ENCODE peak calls at places on chromosomes 7 and 10, in eight cellular contexts. K, F, X, N, W, Y, Q and M are unnamed samples.

GRCh38 chr7:121689749-121690148 is 183.2 kb upstream of the PTPRZ1 start:
- DNase-seq in K (no peak), F (no peak), X (no peak), N (no peak), W (no peak), Y (no peak), Q (no peak), M (no peak)

GRCh38 chr7:138705122-138705521 is 4.0 kb upstream of the SVOPL start:
- DNase-seq in K (no peak), F (no peak), X (no peak), N (no peak), W (no peak), Y (no peak), Q (no peak), M (no peak)

GRCh38 chr10:113037222-113037621 is 87.2 kb downstream of the TCF7L2 start:
- DNase-seq in K (no peak), F (no peak), X (no peak), N (no peak), W (no peak), Y (no peak), Q (no peak), M (no peak)

GRCh38 chr7:55426676-55427075 is 61.5 kb downstream of the LANCL2 start:
- DNase-seq in K (no peak), F (no peak), X (no peak), N (no peak), W (no peak), Y (no peak), Q (no peak), M (no peak)

GRCh38 chr7:142880886-142881505 is 4.5 kb downstream of the TRPV6 start:
- DNase-seq in K (no peak), F (peak; percentile 34), X (peak; percentile 22), N (no peak), W (peak; percentile 38), Y (peak; percentile 58), Q (no peak), M (peak; percentile 11)

GRCh38 chr7:101856488-101857357 is 39.3 kb downstream of the CUX1 start:
- DNase-seq in K (peak; percentile 91), F (peak; percentile 77), X (no peak), N (peak; percentile 73), W (peak; percentile 98), Y (peak; percentile 59), Q (peak; percentile 98), M (no peak)

GRCh38 chr7:2437537-2438148 is 34.2 kb downstream of the CHST12 start:
- DNase-seq in K (no peak), F (no peak), X (no peak), N (no peak), W (no peak), Y (no peak), Q (no peak), M (no peak)

GRCh38 chr10:44703241-44704155 is 207.6 kb upstream of the TMEM72 start:
- DNase-seq in K (no peak), F (no peak), X (no peak), N (no peak), W (no peak), Y (no peak), Q (no peak), M (no peak)

GRCh38 chr10:72461085-72461484 is 106.4 kb upstream of the DNAJB12 start:
- DNase-seq in K (no peak), F (no peak), X (no peak), N (no peak), W (no peak), Y (no peak), Q (no peak), M (no peak)

GRCh38 chr10:18185621-18186020 is 45.4 kb downstream of the CACNB2 start:
- DNase-seq in K (no peak), F (no peak), X (no peak), N (no peak), W (no peak), Y (no peak), Q (no peak), M (no peak)

GRCh38 chr7:74083117-74083876 is at the start of gene LIMK1:
- DNase-seq in K (peak; percentile 74), F (peak; percentile 78), X (peak; percentile 73), N (peak; percentile 53), W (peak; percentile 85), Y (peak; percentile 79), Q (peak; percentile 96), M (peak; percentile 76)

GRCh38 chr10:29189272-29189671 is 99.6 kb upstream of the LYZL1 start:
- DNase-seq in K (no peak), F (no peak), X (no peak), N (peak; percentile 13), W (no peak), Y (no peak), Q (no peak), M (no peak)

GRCh38 chr10:70145666-70146488 is 623 bp downstream of the TYSND1 start:
- DNase-seq in K (peak; percentile 24), F (peak; percentile 73), X (peak; percentile 64), N (peak; percentile 54), W (peak; percentile 79), Y (peak; percentile 64), Q (peak; percentile 95), M (peak; percentile 58)

GRCh38 chr7:93092757-93093370 is 24.9 kb downstream of the SAMD9 start:
- DNase-seq in K (no peak), F (no peak), X (no peak), N (no peak), W (no peak), Y (peak; percentile 12), Q (no peak), M (no peak)

GRCh38 chr10:85667638-85668233 is 698.9 kb downstream of the GRID1 start:
- DNase-seq in K (no peak), F (no peak), X (no peak), N (no peak), W (no peak), Y (no peak), Q (no peak), M (no peak)

DNA sequence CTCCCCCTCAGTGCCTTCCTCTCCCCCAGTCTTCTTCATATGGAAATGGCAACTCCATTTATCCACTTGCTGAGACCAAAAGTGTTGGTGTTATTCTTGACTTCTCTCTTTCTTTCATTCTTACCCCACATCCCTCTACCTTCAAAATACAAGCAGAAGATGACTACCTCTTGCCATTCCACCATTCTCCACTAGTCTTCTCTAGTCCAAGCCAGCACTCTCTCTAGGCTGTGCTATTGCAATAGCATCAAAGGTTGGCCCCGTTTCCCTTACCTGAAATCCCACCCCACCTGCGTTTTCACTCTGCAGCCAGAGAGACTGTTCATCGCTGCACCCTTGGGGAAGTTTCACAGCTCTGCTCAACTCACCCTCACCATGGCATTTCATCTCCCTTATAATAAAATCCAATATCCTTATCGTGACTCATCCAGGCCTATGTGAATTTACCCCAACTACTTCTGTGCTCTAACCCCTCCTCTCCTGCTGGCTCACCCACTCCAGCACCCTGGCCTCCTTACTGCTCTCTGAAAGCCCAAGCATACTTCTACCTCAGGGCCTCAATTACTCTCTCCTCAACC is 109.1 kb downstream of the LSM5 start:
- DNase-seq in K (no peak), F (no peak), X (no peak), N (no peak), W (no peak), Y (no peak), Q (no peak), M (no peak)
- TF ChIP-seq CTCF in K (no peak), F (no peak), X (peak; percentile 25), N (no peak), W (no peak), Y (no peak), Q (no peak), M (peak; percentile 8)

GRCh38 chr7:157474685-157475084 is 137.9 kb downstream of the DNAJB6 start:
- DNase-seq in K (no peak), F (no peak), X (no peak), N (no peak), W (peak; percentile 41), Y (no peak), Q (peak; percentile 79), M (no peak)
- TF ChIP-seq CTCF in K (no peak), F (no peak), X (peak; percentile 44), N (no peak), W (peak; percentile 14), Y (no peak), Q (no peak), M (peak; percentile 46)

DNA sequence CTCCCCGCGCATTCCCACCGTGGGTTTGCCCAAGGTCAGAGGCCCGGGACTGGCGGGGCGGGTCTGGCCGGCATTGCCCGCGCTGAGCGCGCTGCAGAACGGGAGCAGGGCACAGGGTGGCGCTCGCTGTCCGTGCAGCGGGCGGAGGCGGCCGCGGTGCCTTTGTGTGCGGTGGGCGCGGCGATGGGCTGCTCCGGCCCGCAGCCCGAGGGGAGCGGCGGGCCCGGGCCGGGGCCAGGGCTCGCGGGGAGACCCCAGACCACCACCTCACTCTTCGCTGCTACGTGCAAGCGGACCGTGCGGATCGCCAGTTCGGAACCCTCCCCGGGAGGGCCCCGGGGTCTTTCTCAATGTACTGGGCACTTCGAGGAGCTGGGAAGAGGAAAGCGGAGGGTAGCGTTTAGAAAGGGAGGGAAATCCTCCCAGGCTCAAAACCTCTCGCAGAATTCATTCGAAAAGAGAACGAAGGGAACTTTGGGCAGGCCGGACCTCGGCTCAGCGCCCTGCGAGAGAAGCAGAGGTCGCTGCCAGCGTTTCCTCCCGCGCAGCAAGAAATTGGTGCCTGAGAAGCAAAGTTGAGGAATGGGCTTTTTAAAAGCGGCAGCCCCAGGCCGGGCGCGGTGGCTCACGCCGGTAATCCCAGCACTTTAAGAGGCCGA is 8.5 kb downstream of the SP8 start:
- DNase-seq in K (peak; percentile 63), F (no peak), X (peak; percentile 78), N (no peak), W (no peak), Y (peak; percentile 92), Q (peak; percentile 76), M (peak; percentile 79)
- TF ChIP-seq CTCF in K (peak; percentile 89), F (no peak), X (peak; percentile 88), N (no peak), W (peak; percentile 82), Y (peak; percentile 65), Q (no peak), M (peak; percentile 84)

GRCh38 chr7:128024154-128024553 is 7.1 kb downstream of the LRRC4 start:
- DNase-seq in K (no peak), F (no peak), X (no peak), N (no peak), W (no peak), Y (no peak), Q (no peak), M (no peak)
- TF ChIP-seq CTCF in K (no peak), F (no peak), X (no peak), N (no peak), W (no peak), Y (no peak), Q (no peak), M (no peak)

GRCh38 chr10:43221419-43222293 is 45.2 kb downstream of the RASGEF1A start:
- DNase-seq in K (no peak), F (no peak), X (no peak), N (no peak), W (peak; percentile 31), Y (peak; percentile 57), Q (peak; percentile 72), M (no peak)

GRCh38 chr10:43218951-43219837 is 47.7 kb downstream of the RASGEF1A start:
- DNase-seq in K (no peak), F (no peak), X (no peak), N (no peak), W (peak; percentile 50), Y (no peak), Q (peak; percentile 69), M (no peak)

GRCh38 chr10:43222296-43222695 is 44.6 kb downstream of the RASGEF1A start:
- DNase-seq in K (no peak), F (no peak), X (no peak), N (no peak), W (no peak), Y (no peak), Q (peak; percentile 35), M (no peak)

GRCh38 chr10:43219848-43220247 is 47.0 kb downstream of the RASGEF1A start:
- DNase-seq in K (no peak), F (no peak), X (no peak), N (no peak), W (peak; percentile 13), Y (no peak), Q (peak; percentile 66), M (no peak)

GRCh38 chr10:43220971-43221418 is 45.9 kb downstream of the RASGEF1A start:
- DNase-seq in K (no peak), F (no peak), X (no peak), N (no peak), W (peak; percentile 22), Y (no peak), Q (no peak), M (no peak)
- TF ChIP-seq CTCF in K (no peak), F (no peak), X (no peak), N (no peak), W (no peak), Y (no peak), Q (no peak), M (no peak)